ENCODE peak calls at places on chromosomes 11 and 22, in four cellular contexts. One of them, this sample, is unnamed.

GRCh38 chr11:61963282-61964057 is 4.0 kb downstream of the FTH1 start:
- DNase-seq in HEK293T: no peak
- DNase-seq in GM12878: peak
- DNase-seq in K562: no peak
- DNase-seq in this sample: no peak

GRCh38 chr22:30947821-30948454 is 20.6 kb downstream of the MORC2 start:
- DNase-seq in HEK293T: peak
- DNase-seq in GM12878: no peak
- DNase-seq in K562: no peak
- DNase-seq in this sample: peak

GRCh38 chr11:133598879-133599278 is 66.6 kb upstream of the OPCML start:
- DNase-seq in HEK293T: no peak
- DNase-seq in GM12878: no peak
- DNase-seq in K562: no peak
- DNase-seq in this sample: no peak

GRCh38 chr22:30245985-30246901 is at the start of gene LIF:
- DNase-seq in HEK293T: peak
- DNase-seq in GM12878: no peak
- DNase-seq in K562: peak
- DNase-seq in this sample: no peak

GRCh38 chr22:47808236-47808845 is 1045.9 kb downstream of the TBC1D22A start:
- DNase-seq in HEK293T: no peak
- DNase-seq in GM12878: no peak
- DNase-seq in K562: no peak
- DNase-seq in this sample: no peak

GRCh38 chr22:41766476-41766875 is 34.0 kb upstream of the CCDC134 start:
- DNase-seq in HEK293T: no peak
- DNase-seq in GM12878: no peak
- DNase-seq in K562: no peak
- DNase-seq in this sample: no peak

GRCh38 chr11:68010058-68011041 is at the start of gene ALDH3B1:
- DNase-seq in HEK293T: peak
- DNase-seq in GM12878: no peak
- DNase-seq in K562: peak
- DNase-seq in this sample: peak

GRCh38 chr11:7671807-7672206 is 1.5 kb downstream of the CYB5R2 start:
- DNase-seq in HEK293T: no peak
- DNase-seq in GM12878: peak
- DNase-seq in K562: no peak
- DNase-seq in this sample: no peak

GRCh38 chr22:19805821-19806212 is 45.2 kb downstream of the TBX1 start:
- DNase-seq in HEK293T: no peak
- DNase-seq in GM12878: no peak
- DNase-seq in K562: no peak
- DNase-seq in this sample: no peak

GRCh38 chr11:118929496-118930151 is 3.9 kb upstream of the BCL9L start:
- DNase-seq in HEK293T: peak
- DNase-seq in GM12878: no peak
- DNase-seq in K562: peak
- DNase-seq in this sample: peak

GRCh38 chr11:14503023-14503422 is 3.4 kb upstream of the COPB1 start:
- DNase-seq in HEK293T: no peak
- DNase-seq in GM12878: no peak
- DNase-seq in K562: no peak
- DNase-seq in this sample: no peak

GRCh38 chr22:20438066-20438677 is 547 bp upstream of the SCARF2 start:
- DNase-seq in HEK293T: no peak
- DNase-seq in GM12878: no peak
- DNase-seq in K562: no peak
- DNase-seq in this sample: no peak

GRCh38 chr11:76587810-76588454 is 82.6 kb downstream of the LRRC32 start:
- DNase-seq in HEK293T: no peak
- DNase-seq in GM12878: no peak
- DNase-seq in K562: no peak
- DNase-seq in this sample: no peak

GRCh38 chr22:22423681-22424080 is 84.9 kb downstream of the ZNF280B start:
- DNase-seq in HEK293T: no peak
- DNase-seq in GM12878: no peak
- DNase-seq in K562: peak
- DNase-seq in this sample: no peak

GRCh38 chr22:39498802-39499201 is 3.3 kb upstream of the MIEF1 start:
- DNase-seq in HEK293T: no peak
- DNase-seq in GM12878: no peak
- DNase-seq in K562: no peak
- DNase-seq in this sample: peak

GRCh38 chr22:21766933-21767462 is 31.4 kb upstream of the YPEL1 start:
- DNase-seq in HEK293T: no peak
- DNase-seq in GM12878: no peak
- DNase-seq in K562: no peak
- DNase-seq in this sample: no peak

GRCh38 chr22:46992121-46992731 is 229.8 kb downstream of the TBC1D22A start:
- DNase-seq in HEK293T: no peak
- DNase-seq in GM12878: no peak
- DNase-seq in K562: no peak
- DNase-seq in this sample: no peak

GRCh38 chr11:94602430-94603372 is 35.5 kb downstream of the PIWIL4 start:
- DNase-seq in HEK293T: peak
- DNase-seq in GM12878: peak
- DNase-seq in K562: peak
- DNase-seq in this sample: peak

DNA sequence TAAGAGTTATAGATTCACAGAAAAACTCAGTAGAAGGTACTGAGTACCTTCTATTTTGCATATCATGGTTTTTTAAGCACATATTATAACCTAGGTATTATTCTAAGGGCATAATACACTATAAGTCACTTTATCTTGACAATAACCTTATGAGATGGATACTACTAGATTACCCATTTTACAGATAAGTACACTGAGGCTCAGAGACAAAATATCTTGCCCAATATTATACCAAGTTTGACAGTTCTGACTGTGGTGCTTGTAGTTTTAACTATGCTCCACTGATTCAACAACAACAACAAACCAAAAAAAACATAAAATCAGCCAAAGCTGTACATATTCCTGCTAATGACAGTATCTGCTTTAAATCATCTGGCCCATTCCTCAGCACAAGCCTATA is 10.5 kb downstream of the OR51M1 start:
- DNase-seq in HEK293T: no peak
- DNase-seq in GM12878: no peak
- DNase-seq in K562: no peak
- DNase-seq in this sample: no peak
- TF ChIP-seq FOXK2 in HEK293T: no peak
- TF ChIP-seq FOXK2 in GM12878: no peak
- TF ChIP-seq FOXK2 in K562: no peak
- TF ChIP-seq FOXK2 in this sample: no peak

GRCh38 chr11:44855138-44855849 is 95.4 kb downstream of the TP53I11 start:
- DNase-seq in HEK293T: no peak
- DNase-seq in GM12878: no peak
- DNase-seq in K562: no peak
- DNase-seq in this sample: no peak
- TF ChIP-seq FOXK2 in HEK293T: no peak
- TF ChIP-seq FOXK2 in GM12878: no peak
- TF ChIP-seq FOXK2 in K562: no peak
- TF ChIP-seq FOXK2 in this sample: no peak

GRCh38 chr11:115085461-115086220 is 407.3 kb downstream of the NXPE2 start:
- DNase-seq in HEK293T: no peak
- DNase-seq in GM12878: no peak
- DNase-seq in K562: no peak
- DNase-seq in this sample: no peak
- TF ChIP-seq FOXK2 in HEK293T: no peak
- TF ChIP-seq FOXK2 in GM12878: no peak
- TF ChIP-seq FOXK2 in K562: no peak
- TF ChIP-seq FOXK2 in this sample: no peak

GRCh38 chr22:27541831-27542230 is 259.7 kb downstream of the MN1 start:
- DNase-seq in HEK293T: no peak
- DNase-seq in GM12878: no peak
- DNase-seq in K562: no peak
- DNase-seq in this sample: no peak

GRCh38 chr22:27535452-27535851 is 266.1 kb downstream of the MN1 start:
- DNase-seq in HEK293T: no peak
- DNase-seq in GM12878: no peak
- DNase-seq in K562: no peak
- DNase-seq in this sample: no peak

GRCh38 chr22:27540247-27540646 is 261.3 kb downstream of the MN1 start:
- DNase-seq in HEK293T: no peak
- DNase-seq in GM12878: no peak
- DNase-seq in K562: no peak
- DNase-seq in this sample: no peak

GRCh38 chr22:27534720-27535125 is 266.8 kb downstream of the MN1 start:
- DNase-seq in HEK293T: no peak
- DNase-seq in GM12878: no peak
- DNase-seq in K562: no peak
- DNase-seq in this sample: peak

DNA sequence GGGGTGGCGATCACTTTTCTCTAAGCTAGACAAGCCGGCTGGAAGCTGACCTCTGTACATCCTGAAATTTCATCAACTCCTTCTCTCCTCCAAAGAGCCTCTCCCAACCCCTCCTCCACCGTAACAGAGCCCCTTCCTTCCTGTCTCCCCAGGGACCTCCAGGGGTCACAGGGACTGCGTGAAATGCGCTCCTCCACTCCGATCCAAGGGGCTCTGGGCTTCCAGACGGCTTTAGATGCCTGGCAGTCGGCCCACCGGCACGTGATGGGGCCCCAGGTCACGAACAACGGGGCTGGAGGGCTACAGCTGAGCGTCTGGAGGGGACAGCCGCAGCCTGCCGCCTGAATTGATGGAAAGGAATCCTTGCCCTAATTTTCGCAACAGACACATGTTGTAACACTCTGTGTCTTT is 264.1 kb downstream of the MN1 start:
- DNase-seq in HEK293T: no peak
- DNase-seq in GM12878: no peak
- DNase-seq in K562: no peak
- DNase-seq in this sample: no peak
- TF ChIP-seq FOXK2 in HEK293T: no peak
- TF ChIP-seq FOXK2 in GM12878: no peak
- TF ChIP-seq FOXK2 in K562: no peak
- TF ChIP-seq FOXK2 in this sample: no peak

DNA sequence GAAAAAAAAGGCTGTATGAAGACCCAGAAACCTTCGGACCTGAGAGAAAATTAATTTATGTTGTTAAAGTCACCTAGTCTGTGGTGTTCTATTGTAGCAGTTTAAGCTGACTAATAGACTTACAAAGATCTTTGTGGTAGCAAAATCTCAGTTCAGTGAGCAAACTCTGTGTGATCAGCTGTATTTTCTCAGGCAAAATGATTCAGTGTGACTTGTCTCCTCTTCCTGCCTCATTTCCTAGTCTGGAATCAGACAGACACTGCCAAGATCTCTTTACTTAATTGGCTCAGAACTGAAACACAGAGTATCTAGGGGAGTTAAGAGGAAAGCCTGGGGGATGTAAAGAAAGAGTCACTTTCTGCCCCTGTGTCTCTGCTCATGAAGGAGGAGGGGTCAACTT is 564.7 kb downstream of the KCNA4 start:
- DNase-seq in HEK293T: no peak
- DNase-seq in GM12878: no peak
- DNase-seq in K562: no peak
- DNase-seq in this sample: no peak
- TF ChIP-seq FOXK2 in HEK293T: no peak
- TF ChIP-seq FOXK2 in GM12878: no peak
- TF ChIP-seq FOXK2 in K562: no peak
- TF ChIP-seq FOXK2 in this sample: no peak

DNA sequence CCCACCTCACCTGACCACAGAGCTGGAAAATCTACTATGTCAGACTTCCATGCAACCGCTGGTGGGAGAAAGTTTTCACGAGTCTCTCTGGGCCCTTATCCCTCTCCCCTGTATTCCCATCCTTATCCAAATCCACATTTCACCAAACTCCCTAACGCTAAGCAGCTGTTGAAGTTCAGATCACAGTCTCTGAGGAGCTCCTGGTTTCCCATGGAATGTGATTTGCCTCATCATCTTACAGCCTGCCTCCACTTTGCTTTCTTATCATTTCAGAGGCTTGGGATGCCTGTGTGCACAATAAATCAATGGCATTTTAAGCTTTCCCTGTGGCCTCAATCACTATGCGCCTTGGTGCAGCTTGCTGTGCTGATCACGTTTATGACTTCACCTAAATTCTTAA is 352.4 kb upstream of the FAT3 start:
- DNase-seq in HEK293T: no peak
- DNase-seq in GM12878: no peak
- DNase-seq in K562: no peak
- DNase-seq in this sample: no peak
- TF ChIP-seq FOXK2 in HEK293T: no peak
- TF ChIP-seq FOXK2 in GM12878: no peak
- TF ChIP-seq FOXK2 in K562: no peak
- TF ChIP-seq FOXK2 in this sample: no peak

GRCh38 chr22:27991586-27992293 is 72.7 kb upstream of the PITPNB start:
- DNase-seq in HEK293T: no peak
- DNase-seq in GM12878: no peak
- DNase-seq in K562: no peak
- DNase-seq in this sample: no peak
- TF ChIP-seq FOXK2 in HEK293T: no peak
- TF ChIP-seq FOXK2 in GM12878: no peak
- TF ChIP-seq FOXK2 in K562: no peak
- TF ChIP-seq FOXK2 in this sample: no peak

GRCh38 chr11:57530215-57530595 is 349 bp downstream of the TIMM10 start:
- DNase-seq in HEK293T: no peak
- DNase-seq in GM12878: no peak
- DNase-seq in K562: no peak
- DNase-seq in this sample: no peak
- TF ChIP-seq FOXK2 in HEK293T: no peak
- TF ChIP-seq FOXK2 in GM12878: no peak
- TF ChIP-seq FOXK2 in K562: no peak
- TF ChIP-seq FOXK2 in this sample: no peak

This sample was measured in HepG2.